ENCODE peak calls at places on chromosome 10, in five cellular contexts. One of them, this sample, is unnamed.

GRCh38 chr10:51522858-51523257 is 176.5 kb downstream of the CSTF2T start:
- DNase-seq in astrocyte: no peak
- DNase-seq in Peyer's patch: no peak
- DNase-seq in right atrium auricular region: no peak
- DNase-seq in sigmoid colon: no peak
- DNase-seq in this sample: no peak

GRCh38 chr10:6274040-6274439 is 71.3 kb downstream of the PFKFB3 start:
- DNase-seq in astrocyte: no peak
- DNase-seq in Peyer's patch: no peak
- DNase-seq in right atrium auricular region: no peak
- DNase-seq in sigmoid colon: no peak
- DNase-seq in this sample: no peak

GRCh38 chr10:114045071-114045737 is 1.5 kb downstream of the ADRB1 start:
- DNase-seq in astrocyte: no peak
- DNase-seq in Peyer's patch: no peak
- DNase-seq in right atrium auricular region: no peak
- DNase-seq in sigmoid colon: peak; percentile 75
- DNase-seq in this sample: no peak

GRCh38 chr10:3123571-3124411 is 48.8 kb downstream of the PITRM1 start:
- DNase-seq in astrocyte: no peak
- DNase-seq in Peyer's patch: no peak
- DNase-seq in right atrium auricular region: no peak
- DNase-seq in sigmoid colon: no peak
- DNase-seq in this sample: no peak

GRCh38 chr10:69901623-69902505 is 100.2 kb downstream of the COL13A1 start:
- DNase-seq in astrocyte: peak; percentile 20
- DNase-seq in Peyer's patch: no peak
- DNase-seq in right atrium auricular region: peak; percentile 63
- DNase-seq in sigmoid colon: no peak
- DNase-seq in this sample: no peak

GRCh38 chr10:59668081-59668480 is 41.6 kb downstream of the SLC16A9 start:
- DNase-seq in astrocyte: peak; percentile 21
- DNase-seq in Peyer's patch: no peak
- DNase-seq in right atrium auricular region: no peak
- DNase-seq in sigmoid colon: no peak
- DNase-seq in this sample: no peak

GRCh38 chr10:4383683-4384082 is 442.3 kb upstream of the AKR1E2 start:
- DNase-seq in astrocyte: peak; percentile 4
- DNase-seq in Peyer's patch: no peak
- DNase-seq in right atrium auricular region: no peak
- DNase-seq in sigmoid colon: no peak
- DNase-seq in this sample: no peak

GRCh38 chr10:131841131-131841661 is 59.6 kb upstream of the PPP2R2D start:
- DNase-seq in astrocyte: no peak
- DNase-seq in Peyer's patch: no peak
- DNase-seq in right atrium auricular region: no peak
- DNase-seq in sigmoid colon: peak; percentile 19
- DNase-seq in this sample: peak; percentile 53

GRCh38 chr10:77784856-77785255 is 141.7 kb downstream of the DLG5 start:
- DNase-seq in astrocyte: peak; percentile 93
- DNase-seq in Peyer's patch: no peak
- DNase-seq in right atrium auricular region: no peak
- DNase-seq in sigmoid colon: no peak
- DNase-seq in this sample: no peak

GRCh38 chr10:28910960-28911359 is 233.6 kb downstream of the BAMBI start:
- DNase-seq in astrocyte: peak; percentile 80
- DNase-seq in Peyer's patch: no peak
- DNase-seq in right atrium auricular region: no peak
- DNase-seq in sigmoid colon: no peak
- DNase-seq in this sample: no peak

GRCh38 chr10:77131214-77131613 is 506.4 kb downstream of the KCNMA1 start:
- DNase-seq in astrocyte: peak; percentile 57
- DNase-seq in Peyer's patch: no peak
- DNase-seq in right atrium auricular region: no peak
- DNase-seq in sigmoid colon: no peak
- DNase-seq in this sample: no peak

DNA sequence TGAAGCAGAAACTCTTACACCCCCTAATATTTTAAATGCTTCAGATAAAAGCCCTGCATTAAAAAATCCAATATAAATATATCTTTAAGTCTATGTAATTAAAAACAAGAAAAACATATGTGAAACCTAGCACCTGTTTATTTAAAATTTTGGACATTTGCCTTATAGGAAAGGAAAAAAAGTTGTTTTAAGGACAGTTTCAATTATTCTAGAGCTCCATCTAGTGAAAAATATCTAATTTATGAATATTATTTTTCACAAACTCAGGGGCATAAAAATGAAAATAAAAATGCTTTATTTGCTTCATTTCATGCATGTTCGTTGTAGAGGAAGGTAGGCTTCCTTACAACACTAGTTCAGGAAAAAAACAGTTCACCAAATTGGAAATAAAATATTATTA is 26.1 kb downstream of the ENKUR start:
- DNase-seq in astrocyte: no peak
- DNase-seq in Peyer's patch: no peak
- DNase-seq in right atrium auricular region: no peak
- DNase-seq in sigmoid colon: no peak
- DNase-seq in this sample: no peak
- TF ChIP-seq CTCF in astrocyte: no peak
- TF ChIP-seq CTCF in Peyer's patch: peak; percentile 19
- TF ChIP-seq CTCF in right atrium auricular region: peak; percentile 48
- TF ChIP-seq CTCF in sigmoid colon: no peak
- TF ChIP-seq CTCF in this sample: no peak

DNA sequence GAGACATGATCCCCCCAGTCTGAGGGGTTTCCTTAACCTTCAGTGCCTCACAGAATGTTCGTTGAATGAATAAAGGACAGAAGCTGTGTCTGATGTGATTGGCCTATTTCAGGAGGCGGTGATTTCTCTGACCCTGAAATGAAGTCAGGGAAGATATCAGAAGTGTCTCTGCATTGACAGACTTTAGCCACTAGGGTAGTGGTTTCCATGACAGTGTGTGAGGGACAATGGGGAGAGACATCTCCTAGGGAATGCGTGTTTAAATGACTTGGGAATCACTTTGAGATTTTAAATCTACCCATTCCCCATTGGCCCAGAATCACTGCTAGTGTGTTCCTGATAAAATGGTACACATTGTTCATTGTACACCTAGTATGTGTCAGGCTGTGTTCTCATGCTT is 132.0 kb downstream of the CFAP58 start:
- DNase-seq in astrocyte: no peak
- DNase-seq in Peyer's patch: no peak
- DNase-seq in right atrium auricular region: no peak
- DNase-seq in sigmoid colon: no peak
- DNase-seq in this sample: no peak
- TF ChIP-seq CTCF in astrocyte: no peak
- TF ChIP-seq CTCF in Peyer's patch: no peak
- TF ChIP-seq CTCF in right atrium auricular region: no peak
- TF ChIP-seq CTCF in sigmoid colon: no peak
- TF ChIP-seq CTCF in this sample: peak; percentile 60

GRCh38 chr10:124632566-124632965 is 111.6 kb downstream of the FAM53B start:
- DNase-seq in astrocyte: no peak
- DNase-seq in Peyer's patch: no peak
- DNase-seq in right atrium auricular region: no peak
- DNase-seq in sigmoid colon: no peak
- DNase-seq in this sample: no peak

GRCh38 chr10:124629842-124630241 is 114.3 kb downstream of the FAM53B start:
- DNase-seq in astrocyte: no peak
- DNase-seq in Peyer's patch: no peak
- DNase-seq in right atrium auricular region: no peak
- DNase-seq in sigmoid colon: no peak
- DNase-seq in this sample: no peak

GRCh38 chr10:124630551-124630950 is 113.6 kb downstream of the FAM53B start:
- DNase-seq in astrocyte: no peak
- DNase-seq in Peyer's patch: no peak
- DNase-seq in right atrium auricular region: no peak
- DNase-seq in sigmoid colon: no peak
- DNase-seq in this sample: no peak

GRCh38 chr10:124629410-124629809 is 114.8 kb downstream of the FAM53B start:
- DNase-seq in astrocyte: no peak
- DNase-seq in Peyer's patch: no peak
- DNase-seq in right atrium auricular region: no peak
- DNase-seq in sigmoid colon: no peak
- DNase-seq in this sample: no peak

DNA sequence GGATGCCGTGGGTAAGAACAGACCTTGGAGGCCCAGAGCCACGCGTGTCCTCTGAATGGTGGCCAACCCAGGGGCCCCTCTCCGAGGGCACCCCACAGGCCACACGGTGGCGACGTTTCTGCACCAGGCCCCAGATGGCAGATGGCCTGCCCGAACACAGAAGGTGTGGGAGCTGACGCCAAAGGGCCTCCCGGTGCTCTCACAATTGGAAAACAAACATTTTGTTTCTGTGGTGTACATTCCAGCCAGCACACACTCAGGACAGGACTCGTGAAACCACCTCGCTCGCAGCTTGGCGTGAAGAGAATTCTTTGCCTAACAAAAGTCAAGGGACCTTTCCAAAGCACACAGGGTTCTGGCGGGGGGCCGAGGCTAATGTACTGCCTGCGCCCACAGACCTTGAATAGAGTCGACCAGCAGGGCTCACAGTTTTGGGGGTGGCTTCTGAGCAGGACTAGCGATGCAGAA is 112.1 kb downstream of the FAM53B start:
- DNase-seq in astrocyte: peak; percentile 53
- DNase-seq in Peyer's patch: no peak
- DNase-seq in right atrium auricular region: peak; percentile 67
- DNase-seq in sigmoid colon: no peak
- DNase-seq in this sample: no peak
- TF ChIP-seq CTCF in astrocyte: no peak
- TF ChIP-seq CTCF in Peyer's patch: peak; percentile 8
- TF ChIP-seq CTCF in right atrium auricular region: peak; percentile 78
- TF ChIP-seq CTCF in sigmoid colon: no peak
- TF ChIP-seq CTCF in this sample: peak; percentile 45

GRCh38 chr10:120735315-120735714 is 115.8 kb upstream of the WDR11 start:
- DNase-seq in astrocyte: no peak
- DNase-seq in Peyer's patch: no peak
- DNase-seq in right atrium auricular region: no peak
- DNase-seq in sigmoid colon: no peak
- DNase-seq in this sample: no peak

GRCh38 chr10:120741415-120741814 is 109.7 kb upstream of the WDR11 start:
- DNase-seq in astrocyte: no peak
- DNase-seq in Peyer's patch: no peak
- DNase-seq in right atrium auricular region: no peak
- DNase-seq in sigmoid colon: no peak
- DNase-seq in this sample: no peak

GRCh38 chr10:120736377-120736776 is 114.8 kb upstream of the WDR11 start:
- DNase-seq in astrocyte: no peak
- DNase-seq in Peyer's patch: no peak
- DNase-seq in right atrium auricular region: no peak
- DNase-seq in sigmoid colon: no peak
- DNase-seq in this sample: no peak

GRCh38 chr10:120735773-120736371 is 115.3 kb upstream of the WDR11 start:
- DNase-seq in astrocyte: no peak
- DNase-seq in Peyer's patch: no peak
- DNase-seq in right atrium auricular region: no peak
- DNase-seq in sigmoid colon: no peak
- DNase-seq in this sample: no peak

DNA sequence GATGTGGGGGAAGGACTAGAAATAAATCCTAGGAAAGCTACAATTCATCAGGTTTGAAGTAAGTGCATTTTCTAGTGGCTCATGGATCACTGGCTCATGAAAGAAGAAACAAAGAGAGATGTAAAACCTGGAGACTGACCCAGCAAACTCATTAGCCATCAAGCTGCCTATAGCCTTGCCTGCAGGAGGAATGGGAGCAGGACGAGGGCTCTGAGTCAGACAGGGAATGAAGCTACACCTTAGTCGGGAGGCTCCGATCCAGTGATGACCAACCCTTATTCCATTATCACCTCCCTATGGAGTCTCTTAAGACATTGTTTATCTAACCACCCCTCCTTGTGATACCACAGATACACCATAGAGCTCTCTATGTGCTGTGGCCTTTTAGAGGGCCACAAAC is 112.5 kb upstream of the WDR11 start:
- DNase-seq in astrocyte: no peak
- DNase-seq in Peyer's patch: no peak
- DNase-seq in right atrium auricular region: no peak
- DNase-seq in sigmoid colon: no peak
- DNase-seq in this sample: no peak
- TF ChIP-seq CTCF in astrocyte: no peak
- TF ChIP-seq CTCF in Peyer's patch: no peak
- TF ChIP-seq CTCF in right atrium auricular region: no peak
- TF ChIP-seq CTCF in sigmoid colon: no peak
- TF ChIP-seq CTCF in this sample: no peak

DNA sequence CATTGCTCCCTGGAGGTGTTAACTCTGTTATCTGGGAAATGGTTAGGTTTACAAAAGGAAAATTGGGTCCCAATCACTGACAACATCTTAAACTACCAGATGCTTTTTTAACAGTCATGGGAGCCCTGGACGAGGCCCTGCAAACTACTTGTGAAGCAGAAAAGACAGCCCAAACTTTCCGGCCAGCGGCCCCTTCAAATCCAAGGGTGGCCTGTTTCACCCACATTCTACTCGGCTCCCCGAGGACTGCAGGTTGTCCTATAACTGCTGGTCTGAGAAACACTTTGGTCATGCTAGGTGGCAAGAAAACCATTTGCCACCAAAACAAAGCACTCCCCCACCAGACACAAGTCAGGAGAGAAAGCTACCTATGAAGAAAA is 2.6 kb downstream of the TUBGCP2 start:
- DNase-seq in astrocyte: no peak
- DNase-seq in Peyer's patch: no peak
- DNase-seq in right atrium auricular region: no peak
- DNase-seq in sigmoid colon: no peak
- DNase-seq in this sample: no peak
- TF ChIP-seq CTCF in astrocyte: no peak
- TF ChIP-seq CTCF in Peyer's patch: no peak
- TF ChIP-seq CTCF in right atrium auricular region: no peak
- TF ChIP-seq CTCF in sigmoid colon: no peak
- TF ChIP-seq CTCF in this sample: no peak